ENCODE peak calls at places on chromosomes 6 and 20, in ten cellular contexts. X is uterus, S is adrenal gland, W is HepG2, R is stomach, M is ovary, T is heart left ventricle, H is H1, A is IMR-90, P is Peyer's patch. Q is an unnamed sample.

GRCh38 chr20:53678990-53679596 is 85.5 kb upstream of the ZNF217 start:
- DNase-seq in X (no peak), S (no peak), W (peak; percentile 35), R (no peak), M (no peak), T (no peak), H (no peak), A (peak; percentile 27), P (peak; percentile 22), Q (no peak)

GRCh38 chr20:37407573-37408002 is 61.6 kb downstream of the SRC start:
- DNase-seq in X (peak; percentile 49), S (no peak), W (peak; percentile 43), R (no peak), M (peak; percentile 45), T (peak; percentile 66), H (no peak), A (no peak), P (no peak), Q (no peak)

GRCh38 chr6:36301085-36301658 is 31.3 kb downstream of the PNPLA1 start:
- DNase-seq in X (no peak), S (no peak), W (no peak), R (no peak), M (no peak), T (no peak), H (no peak), A (peak; percentile 6), P (no peak), Q (no peak)

GRCh38 chr20:56957737-56958553 is 308.5 kb downstream of the BMP7 start:
- DNase-seq in X (no peak), S (no peak), W (no peak), R (no peak), M (no peak), T (no peak), H (no peak), A (no peak), P (no peak), Q (no peak)

GRCh38 chr20:38167851-38168760 is 3.0 kb upstream of the TGM2 start:
- DNase-seq in X (peak; percentile 77), S (no peak), W (peak; percentile 92), R (peak; percentile 51), M (no peak), T (peak; percentile 83), H (no peak), A (peak; percentile 96), P (peak; percentile 70), Q (no peak)

GRCh38 chr6:170007468-170008240 is 256.2 kb downstream of the ERMARD start:
- DNase-seq in X (no peak), S (no peak), W (no peak), R (no peak), M (peak; percentile 9), T (peak; percentile 32), H (no peak), A (no peak), P (peak; percentile 25), Q (no peak)

GRCh38 chr20:63787302-63787701 is 43.8 kb downstream of the ZBTB46 start:
- DNase-seq in X (no peak), S (no peak), W (no peak), R (no peak), M (no peak), T (peak; percentile 66), H (no peak), A (no peak), P (no peak), Q (no peak)

GRCh38 chr6:117986401-117986800 is 79.3 kb downstream of the SLC35F1 start:
- DNase-seq in X (no peak), S (no peak), W (no peak), R (no peak), M (no peak), T (no peak), H (no peak), A (no peak), P (no peak), Q (no peak)

GRCh38 chr20:57993738-57994431 is 234.6 kb downstream of the ANKRD60 start:
- DNase-seq in X (no peak), S (no peak), W (no peak), R (no peak), M (no peak), T (no peak), H (no peak), A (no peak), P (no peak), Q (no peak)

GRCh38 chr6:166774292-166774691 is 147.2 kb upstream of the RPS6KA2 start:
- DNase-seq in X (no peak), S (no peak), W (no peak), R (no peak), M (no peak), T (no peak), H (no peak), A (no peak), P (no peak), Q (no peak)

DNA sequence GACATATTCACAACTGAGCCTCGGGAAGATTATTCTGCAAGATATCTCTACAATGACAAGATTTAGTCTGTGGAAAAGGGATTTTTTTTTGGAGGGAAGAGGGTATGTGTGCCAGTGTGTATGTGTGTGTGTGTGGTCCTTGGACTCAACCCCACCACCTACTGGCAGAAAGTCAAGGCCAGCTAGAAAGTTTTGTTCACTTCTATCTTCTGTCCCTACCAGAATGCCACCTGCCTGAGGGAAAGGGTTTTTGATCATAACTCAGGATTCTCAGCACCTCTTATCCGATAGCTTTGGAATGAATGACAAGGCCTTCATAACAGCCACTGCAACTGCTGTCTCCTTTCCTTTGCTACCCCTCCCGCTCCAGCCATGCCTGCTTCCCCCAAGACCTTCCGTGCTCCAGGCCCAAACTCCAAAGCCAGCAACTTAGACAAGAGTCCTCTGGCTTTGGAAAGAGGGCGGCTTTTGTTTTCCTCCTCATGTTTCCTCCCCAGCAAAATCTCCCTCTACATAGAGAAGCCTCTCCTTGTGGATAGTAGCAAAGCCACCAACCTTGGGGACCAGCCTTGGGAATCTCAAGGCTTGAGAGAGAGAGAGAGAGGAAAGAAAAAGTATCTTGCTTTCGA is 18.6 kb downstream of the BTN3A1 start:
- DNase-seq in X (peak; percentile 23), S (peak; percentile 40), W (peak; percentile 61), R (no peak), M (peak; percentile 36), T (no peak), H (no peak), A (peak; percentile 42), P (peak; percentile 62), Q (no peak)
- H3K4me3 ChIP-seq in X (peak overlapping the region; percentile 69), S (no peak overlapping the region), W (peak overlapping the region; percentile 80), R (peak overlapping the region; percentile 76), M (peak overlapping the region; percentile 69), T (peak overlapping the region; percentile 73), H (peak overlapping the region; percentile 71), A (peak overlapping the region; percentile 34), P (no peak overlapping the region), Q (no peak overlapping the region)

GRCh38 chr20:49909499-49910339 is 5.6 kb downstream of the SPATA2 start:
- DNase-seq in X (no peak), S (no peak), W (peak; percentile 52), R (no peak), M (no peak), T (no peak), H (no peak), A (no peak), P (peak; percentile 85), Q (no peak)

GRCh38 chr20:49913399-49914047 is 1.8 kb downstream of the SPATA2 start:
- DNase-seq in X (no peak), S (no peak), W (no peak), R (no peak), M (no peak), T (no peak), H (no peak), A (peak; percentile 42), P (no peak), Q (no peak)

GRCh38 chr20:49908258-49908565 is 7.1 kb downstream of the SPATA2 start:
- DNase-seq in X (no peak), S (no peak), W (no peak), R (no peak), M (no peak), T (no peak), H (no peak), A (no peak), P (no peak), Q (peak; percentile 85)

GRCh38 chr20:49907405-49908257 is 7.7 kb downstream of the SPATA2 start:
- DNase-seq in X (no peak), S (no peak), W (no peak), R (no peak), M (no peak), T (no peak), H (no peak), A (no peak), P (no peak), Q (peak; percentile 78)

DNA sequence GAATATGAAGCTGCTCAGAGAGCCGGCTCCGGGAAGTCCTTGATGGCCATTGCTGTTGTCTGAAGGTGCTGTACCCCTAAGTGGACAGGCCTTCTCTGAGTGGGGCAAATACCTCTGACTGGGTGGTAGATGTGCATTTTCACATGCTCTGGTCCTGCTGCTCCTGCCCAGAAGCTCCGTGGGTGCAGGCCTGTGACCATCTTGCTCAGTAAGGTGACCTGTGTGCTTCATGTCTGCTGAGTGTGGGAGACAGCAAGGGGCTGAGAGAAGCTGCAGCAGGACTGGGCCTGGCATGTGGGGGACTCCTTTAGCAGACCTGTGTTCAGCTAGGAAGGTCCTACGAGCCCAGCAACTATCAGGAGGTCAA is 5.0 kb downstream of the SPATA2 start:
- DNase-seq in X (no peak), S (no peak), W (no peak), R (no peak), M (no peak), T (no peak), H (no peak), A (no peak), P (no peak), Q (no peak)
- TF ChIP-seq CTCF in X (no peak), S (no peak), W (no peak), R (no peak), M (no peak), T (no peak), H (no peak), A (no peak), P (no peak), Q (no peak)

GRCh38 chr6:25278914-25279747 is at the start of gene CARMIL1:
- DNase-seq in X (peak; percentile 74), S (peak; percentile 82), W (peak; percentile 54), R (peak; percentile 92), M (peak; percentile 84), T (peak; percentile 89), H (peak; percentile 53), A (peak; percentile 52), P (peak; percentile 95), Q (peak; percentile 73)
- TF ChIP-seq POLR2A in X (peak; percentile 47), S (peak; percentile 9), W (no peak), R (peak; percentile 36), M (no peak), T (no peak), H (no peak), A (no peak), P (peak; percentile 67), Q (no peak)

DNA sequence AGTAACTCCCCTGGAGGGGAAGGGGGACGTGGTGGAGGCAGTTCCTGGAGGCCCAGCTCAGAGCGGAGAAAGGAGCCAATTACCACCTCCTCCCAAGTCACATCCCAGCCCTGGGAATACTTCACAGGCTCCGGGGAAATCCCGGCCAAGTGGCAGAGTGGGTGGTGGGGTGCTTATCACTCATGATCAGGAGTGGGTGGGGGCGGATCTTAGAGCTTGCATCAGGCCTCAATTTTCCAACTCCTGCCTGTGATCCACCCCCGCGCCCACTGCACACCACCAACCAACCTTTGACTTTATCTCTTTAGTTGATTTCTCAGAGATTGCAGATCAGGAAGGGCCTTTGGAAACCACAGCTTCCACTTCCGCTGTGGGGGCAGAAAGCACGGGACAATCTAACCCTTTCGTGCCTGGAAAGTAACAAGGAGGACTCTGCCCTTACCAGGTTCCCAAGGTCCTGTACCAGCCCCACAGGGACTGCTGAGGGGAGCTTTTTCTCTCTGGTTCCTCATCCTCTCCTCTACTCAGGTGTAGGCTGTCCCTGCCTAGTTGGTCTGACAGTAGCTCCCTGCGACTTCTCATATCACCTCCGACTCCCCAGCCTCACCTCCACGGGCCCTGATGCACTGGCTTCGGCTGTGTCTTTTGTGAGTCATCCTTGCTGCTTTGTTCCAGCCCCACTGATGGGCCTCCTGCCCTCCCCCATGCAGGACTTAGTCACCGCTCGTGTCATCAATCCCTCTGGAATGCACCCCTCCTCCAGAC is 24.9 kb upstream of the IER3 start:
- DNase-seq in X (peak; percentile 88), S (peak; percentile 85), W (peak; percentile 96), R (peak; percentile 52), M (peak; percentile 75), T (no peak), H (peak; percentile 49), A (peak; percentile 98), P (peak; percentile 80), Q (no peak)
- H3K4me3 ChIP-seq in X (no peak overlapping the region), S (no peak overlapping the region), W (peak overlapping the region; percentile 44), R (no peak overlapping the region), M (no peak overlapping the region), T (no peak overlapping the region), H (no peak overlapping the region), A (peak overlapping the region; percentile 6), P (no peak overlapping the region), Q (no peak overlapping the region)

Q was measured in lower leg skin.